ENCODE peak calls at places on chromosomes 11 and 22, in six cellular contexts. S, H, U, I, F and L are unnamed samples.

GRCh38 chr22:29912605-29913398 is 29.8 kb downstream of the MTMR3 start:
- DNase-seq in U (no peak), I (no peak), S (no peak), H (peak), F (peak), L (no peak)

GRCh38 chr22:31144223-31144622 is 3.9 kb upstream of the PLA2G3 start:
- DNase-seq in F (peak), I (no peak), S (no peak), H (peak), U (no peak), L (peak)

GRCh38 chr11:1826552-1827094 is 8.2 kb upstream of the SYT8 start:
- DNase-seq in U (peak), H (no peak), F (peak), I (peak), S (peak), L (peak)

GRCh38 chr11:117946842-117947526 is 17.8 kb upstream of the TMPRSS13 start:
- DNase-seq in I (peak), U (no peak), F (peak), H (peak), S (peak), L (peak)

GRCh38 chr22:50225200-50225969 is 19.4 kb downstream of the TUBGCP6 start:
- DNase-seq in F (no peak), I (no peak), S (no peak), U (no peak), H (no peak), L (no peak)

GRCh38 chr11:2085251-2086066 is 53.7 kb downstream of the IGF2 start:
- DNase-seq in H (no peak), U (no peak), I (no peak), F (no peak), S (no peak), L (no peak)

GRCh38 chr11:9005087-9005486 is 1.3 kb upstream of the NRIP3 start:
- DNase-seq in I (no peak), F (no peak), S (no peak), H (no peak), U (no peak), L (no peak)

GRCh38 chr11:2655834-2656622 is 43.8 kb downstream of the KCNQ1OT1 start:
- DNase-seq in I (no peak), S (no peak), H (peak), F (peak), U (no peak), L (no peak)

GRCh38 chr11:35058318-35058717 is 80.7 kb upstream of the CD44 start:
- DNase-seq in I (no peak), U (no peak), S (no peak), F (no peak), H (no peak), L (no peak)

GRCh38 chr11:57345555-57346151 is 7.5 kb downstream of the P2RX3 start:
- DNase-seq in S (peak), I (peak), U (no peak), H (peak), F (peak), L (peak)

GRCh38 chr11:35167451-35167954 is 28.5 kb downstream of the CD44 start:
- DNase-seq in U (no peak), S (no peak), I (no peak), F (peak), H (peak), L (no peak)

GRCh38 chr22:36334838-36335603 is 52.7 kb downstream of the MYH9 start:
- DNase-seq in U (no peak), I (no peak), F (peak), S (no peak), H (peak), L (no peak)

GRCh38 chr11:131637469-131638175 is 267.2 kb downstream of the NTM start:
- DNase-seq in I (no peak), U (no peak), H (no peak), F (no peak), S (no peak), L (no peak)

GRCh38 chr11:62555464-62556092 is 9.0 kb upstream of the AHNAK start:
- DNase-seq in H (no peak), I (peak), S (peak), U (no peak), F (no peak), L (peak)

GRCh38 chr11:95140397-95141030 is 50.9 kb downstream of the ENDOD1 start:
- DNase-seq in S (no peak), H (no peak), U (no peak), I (no peak), F (peak), L (no peak)

GRCh38 chr11:31823372-31824371 is 12.6 kb upstream of the PAX6 start:
- DNase-seq in H (no peak), I (peak), U (no peak), S (no peak), F (no peak), L (peak)

GRCh38 chr22:44249376-44250147 is 63.2 kb downstream of the SHISAL1 start:
- DNase-seq in S (no peak), H (no peak), F (no peak), I (no peak), U (peak), L (no peak)
- TF ChIP-seq CTCF in S (no peak), H (no peak), F (no peak), I (no peak), U (no peak), L (no peak)

DNA sequence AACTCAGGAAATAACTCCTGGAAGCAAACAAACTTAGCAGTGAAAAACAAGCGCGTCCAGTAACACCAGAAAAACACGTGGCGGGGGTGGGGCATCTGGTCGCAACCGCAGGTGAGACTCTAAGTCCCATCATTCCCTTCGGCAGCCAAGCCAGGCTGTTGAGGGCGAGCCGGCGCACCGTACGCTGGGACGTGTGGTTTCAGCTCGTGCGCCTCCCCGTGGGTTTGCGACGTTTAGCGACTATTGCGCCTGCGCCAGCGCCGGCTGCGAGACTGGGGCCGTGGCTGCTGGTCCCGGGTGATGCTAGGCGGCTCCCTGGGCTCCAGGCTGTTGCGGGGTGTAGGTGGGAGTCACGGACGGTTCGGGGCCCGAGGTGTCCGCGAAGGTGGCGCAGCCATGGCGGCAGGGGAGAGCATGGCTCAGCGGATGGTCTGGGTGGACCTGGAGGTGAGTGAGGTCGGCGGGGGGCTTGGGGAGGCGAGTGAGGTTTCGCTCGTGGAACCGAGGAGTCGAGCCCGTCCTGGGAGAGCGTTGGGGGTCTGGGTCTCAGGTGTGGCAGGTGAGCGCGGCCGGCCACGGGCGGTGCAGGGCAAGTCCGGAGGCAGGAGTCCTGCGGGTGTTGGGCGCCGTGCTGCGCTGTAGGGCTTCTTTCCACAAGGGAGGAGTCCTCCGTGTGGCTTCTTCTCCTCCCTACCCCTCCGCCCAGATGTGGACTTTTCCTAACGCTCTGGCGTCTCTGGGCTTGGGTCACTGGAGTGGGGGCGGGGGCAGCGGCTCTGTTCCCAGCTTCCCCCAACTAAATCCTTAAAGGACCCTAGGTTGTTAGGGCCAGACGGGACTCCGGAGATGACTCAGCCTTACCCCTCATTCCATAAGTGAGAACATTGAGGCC is at the start of gene REXO2:
- DNase-seq in I (peak), S (peak), F (peak), U (peak), H (peak), L (peak)
- TF ChIP-seq CTCF in I (no peak), S (no peak), F (peak), U (peak), H (peak), L (peak)

GRCh38 chr22:20138417-20138738 is 6.8 kb downstream of the ZDHHC8 start:
- DNase-seq in S (no peak), F (no peak), I (no peak), H (no peak), U (no peak), L (no peak)
- TF ChIP-seq CTCF in S (no peak), F (no peak), I (no peak), H (no peak), U (no peak), L (no peak)

DNA sequence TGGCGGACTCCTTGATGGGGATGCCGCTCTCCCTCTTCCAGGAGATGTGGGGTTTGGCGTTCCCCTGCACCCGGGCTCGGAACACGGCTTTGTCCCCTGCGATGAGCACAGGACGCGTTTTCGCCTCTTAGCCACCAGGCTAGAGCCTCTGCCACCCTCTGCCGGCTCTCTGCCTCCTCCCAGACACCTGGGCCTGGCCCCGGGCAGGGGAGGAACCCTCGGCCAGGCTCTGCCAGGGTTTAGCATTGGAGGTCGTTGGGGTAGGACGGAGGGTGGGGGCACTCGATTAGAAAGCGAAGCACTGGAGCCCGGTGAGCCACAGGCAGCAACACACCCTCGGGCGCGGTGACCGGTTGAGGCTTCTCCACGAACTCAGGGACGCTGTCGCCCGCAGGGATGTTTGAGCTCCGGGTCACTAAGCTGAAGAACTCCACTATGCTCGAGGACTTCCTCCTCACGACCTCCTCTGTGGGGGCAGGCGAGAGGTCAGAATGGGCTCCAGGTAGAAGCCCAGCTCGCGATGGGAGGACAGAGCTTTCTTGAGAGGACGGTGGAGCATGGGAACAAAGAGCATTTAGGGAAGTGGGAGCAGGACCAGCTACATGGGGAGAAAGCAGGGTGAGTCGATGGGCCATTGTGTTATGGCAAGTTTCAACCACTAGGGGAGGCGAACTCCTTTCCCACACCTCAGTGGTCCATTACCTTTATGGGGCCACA is 4.3 kb downstream of the IGSF22 start:
- DNase-seq in S (peak), U (peak), I (peak), H (no peak), F (peak), L (peak)
- TF ChIP-seq CTCF in S (peak), U (peak), I (peak), H (peak), F (peak), L (peak)

GRCh38 chr11:128904872-128905344 is 13.8 kb downstream of the KCNJ5 start:
- DNase-seq in I (peak), U (no peak), F (peak), H (no peak), S (peak), L (no peak)

GRCh38 chr11:128906185-128907065 is 15.3 kb downstream of the KCNJ5 start:
- DNase-seq in S (no peak), I (no peak), H (no peak), U (no peak), F (no peak), L (no peak)

GRCh38 chr11:128904303-128904871 is 13.2 kb downstream of the KCNJ5 start:
- DNase-seq in I (peak), H (no peak), S (no peak), F (no peak), U (no peak), L (no peak)

GRCh38 chr11:128903248-128904041 is 12.3 kb downstream of the KCNJ5 start:
- DNase-seq in U (no peak), F (no peak), H (no peak), I (peak), S (no peak), L (no peak)

DNA sequence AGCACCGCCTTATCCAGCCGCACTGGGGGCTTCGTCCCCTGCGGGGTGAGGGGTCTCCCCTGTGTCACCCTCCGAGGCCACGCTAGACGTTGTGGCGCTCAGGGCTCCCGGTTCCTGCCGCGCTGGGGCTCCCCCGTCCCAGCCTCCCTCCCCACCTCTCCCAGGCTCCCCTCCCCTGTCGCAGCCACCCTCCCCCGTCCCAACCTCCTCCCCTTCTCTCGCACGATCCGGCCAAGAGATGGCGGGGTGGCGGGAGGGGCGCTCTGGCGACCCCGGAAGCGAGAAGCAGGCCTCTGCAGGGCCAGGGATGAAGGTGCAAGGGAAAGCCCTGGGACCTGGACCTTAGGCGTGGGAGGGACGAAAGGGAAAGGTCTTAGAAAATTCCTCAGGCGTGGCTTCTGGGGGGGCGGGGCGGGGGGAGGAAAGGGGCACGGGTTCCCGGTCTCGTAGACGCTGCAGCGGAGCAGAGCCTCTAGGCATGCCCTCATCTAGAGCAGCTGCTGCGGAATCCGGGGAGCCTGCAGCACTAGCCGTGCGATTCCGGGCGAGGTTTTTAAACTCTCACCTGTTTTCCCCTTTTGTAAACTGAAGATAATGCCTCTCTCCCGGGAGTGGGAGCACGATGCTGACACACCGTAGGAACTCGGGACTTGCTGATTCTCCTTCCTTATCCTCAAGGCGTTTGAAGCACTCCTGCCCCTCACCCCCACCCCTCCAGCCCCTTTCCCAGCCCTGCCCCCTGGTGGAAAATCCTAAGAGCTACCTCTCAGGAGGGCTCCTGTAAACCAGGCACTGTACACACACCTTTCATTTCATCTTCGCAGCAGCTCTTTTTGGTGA is 14.4 kb downstream of the KCNJ5 start:
- DNase-seq in U (no peak), I (peak), F (peak), S (peak), H (peak), L (peak)
- TF ChIP-seq CTCF in U (peak), I (peak), F (peak), S (peak), H (peak), L (peak)

DNA sequence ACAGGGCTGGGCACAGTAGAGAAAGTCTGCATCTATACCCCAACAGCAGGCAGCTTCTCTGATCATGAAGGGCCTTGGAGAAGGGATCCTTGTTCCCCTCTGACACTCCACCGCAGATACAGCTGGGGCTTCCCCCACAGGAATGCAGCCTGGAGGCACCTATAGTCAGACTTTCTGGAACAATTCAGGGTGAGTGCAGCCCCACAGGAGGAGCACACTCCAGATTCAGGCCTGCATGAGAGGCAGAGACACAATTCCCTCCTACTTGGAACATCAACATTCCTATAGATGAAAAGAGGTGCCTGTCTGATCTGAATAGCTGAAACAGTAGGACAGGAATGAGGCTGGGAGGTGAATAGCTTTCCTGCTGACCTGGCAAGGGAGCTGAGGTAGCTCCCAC is 1298.0 kb upstream of the CNTN5 start:
- DNase-seq in F (no peak), S (no peak), I (peak), H (no peak), U (no peak), L (no peak)
- TF ChIP-seq CTCF in F (no peak), S (no peak), I (no peak), H (no peak), U (no peak), L (no peak)

GRCh38 chr11:112212710-112213109 is 13.5 kb upstream of the PTS start:
- DNase-seq in H (no peak), S (no peak), F (peak), I (no peak), U (no peak), L (no peak)
- TF ChIP-seq CTCF in H (no peak), S (no peak), F (no peak), I (no peak), U (no peak), L (no peak)